ENCODE peak calls at places on chromosomes 13 and 19, in six cellular contexts. Y is tibial nerve, M is fibroblast of lung, E is transverse colon, R is AG04450, F is AG04449. N is an unnamed sample.

GRCh38 chr13:91247768-91248167 is 99.7 kb upstream of the MIR17HG start:
- DNase-seq in Y (no peak), E (no peak), M (no peak), R (no peak), F (no peak), N (no peak)

GRCh38 chr13:50612717-50613116 is 230.8 kb downstream of the DLEU7 start:
- DNase-seq in F (no peak), M (no peak), Y (no peak), R (no peak), E (no peak), N (no peak)

GRCh38 chr13:43785681-43786471 is 896 bp downstream of the ENOX1 start:
- DNase-seq in Y (peak), R (peak), F (no peak), E (peak), M (peak), N (no peak)

GRCh38 chr13:113086031-113086750 is 19.4 kb upstream of the F7 start:
- DNase-seq in R (no peak), F (no peak), Y (no peak), E (no peak), M (no peak), N (no peak)

GRCh38 chr19:14112051-14112808 is 5.3 kb downstream of the PRKACA start:
- DNase-seq in M (no peak), E (no peak), F (no peak), R (no peak), Y (no peak), N (no peak)

GRCh38 chr19:246551-246950 is 44.7 kb downstream of the PLPP2 start:
- DNase-seq in R (no peak), F (no peak), Y (no peak), M (no peak), E (peak), N (no peak)

GRCh38 chr13:24232474-24232873 is 72.0 kb downstream of the SPATA13 start:
- DNase-seq in M (no peak), E (no peak), Y (no peak), F (no peak), R (no peak), N (no peak)

GRCh38 chr19:12840091-12841079 is 2.1 kb downstream of the MAST1 start:
- DNase-seq in Y (no peak), F (no peak), E (peak), R (no peak), M (peak), N (no peak)

GRCh38 chr19:15860522-15860921 is 37.4 kb downstream of the CYP4F2 start:
- DNase-seq in F (no peak), Y (no peak), R (no peak), M (no peak), E (no peak), N (no peak)

GRCh38 chr19:2969104-2969504 is 8.3 kb upstream of the TLE6 start:
- DNase-seq in F (no peak), Y (no peak), M (peak), E (peak), R (no peak), N (no peak)

GRCh38 chr13:22061371-22061805 is 390.5 kb downstream of the FGF9 start:
- DNase-seq in Y (no peak), M (no peak), F (no peak), E (no peak), R (no peak), N (no peak)

GRCh38 chr13:22252281-22252830 is 581.5 kb downstream of the FGF9 start:
- DNase-seq in M (no peak), R (no peak), Y (no peak), E (no peak), F (no peak), N (peak)

GRCh38 chr13:64293923-64294322 is 2878.3 kb upstream of the PCDH20 start:
- DNase-seq in F (no peak), Y (no peak), R (no peak), E (no peak), M (peak), N (no peak)

GRCh38 chr13:21986602-21987001 is 315.7 kb downstream of the FGF9 start:
- DNase-seq in E (peak), F (no peak), R (no peak), M (no peak), Y (peak), N (no peak)

GRCh38 chr19:37114001-37114400 is 35.8 kb downstream of the ZNF420 start:
- DNase-seq in R (no peak), E (no peak), M (no peak), F (no peak), Y (no peak), N (no peak)
- TF ChIP-seq CTCF in R (peak), E (no peak), M (peak), F (no peak), Y (no peak), N (no peak)

GRCh38 chr13:62388515-62388914 is 972.9 kb upstream of the PCDH20 start:
- DNase-seq in F (no peak), Y (no peak), E (no peak), R (no peak), M (no peak), N (no peak)

DNA sequence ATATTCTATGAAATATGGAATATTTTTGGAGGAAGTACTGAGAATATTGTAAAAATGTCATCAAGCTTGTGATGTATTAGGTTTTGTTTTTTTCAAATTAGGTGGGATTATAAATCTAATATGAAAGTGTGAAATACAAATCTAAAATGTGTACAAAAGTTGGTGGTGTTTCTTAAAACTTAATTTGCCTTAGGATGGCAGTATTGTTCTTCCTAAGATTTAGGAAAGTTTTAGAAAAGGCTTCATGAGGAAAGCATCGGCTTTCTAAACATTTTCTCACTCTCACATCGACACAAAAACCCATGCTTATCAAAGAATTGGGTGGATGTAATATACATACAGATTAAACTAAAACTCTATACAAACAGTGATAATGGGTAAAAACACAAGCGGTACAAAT is 972.0 kb upstream of the PCDH20 start:
- DNase-seq in F (no peak), R (peak), Y (no peak), M (no peak), E (no peak), N (no peak)
- TF ChIP-seq CTCF in F (no peak), R (peak), Y (no peak), M (no peak), E (no peak), N (peak)

GRCh38 chr19:52967772-52968171 is 5.1 kb upstream of the ZNF816 start:
- DNase-seq in F (no peak), R (no peak), M (no peak), Y (no peak), E (no peak), N (no peak)

GRCh38 chr19:52961981-52962380 is 700 bp downstream of the ZNF816 start:
- DNase-seq in F (no peak), E (no peak), Y (no peak), R (no peak), M (no peak), N (no peak)

GRCh38 chr19:52962394-52963228 is at the start of gene ZNF816:
- DNase-seq in Y (peak), F (peak), R (peak), E (peak), M (peak), N (peak)

GRCh38 chr19:52959613-52960295 is 2.9 kb downstream of the ZNF816 start:
- DNase-seq in F (no peak), Y (no peak), R (no peak), M (no peak), E (no peak), N (no peak)

GRCh38 chr19:52963229-52963760 is 614 bp upstream of the ZNF816 start:
- DNase-seq in F (no peak), Y (no peak), R (no peak), E (peak), M (no peak), N (no peak)
- TF ChIP-seq CTCF in F (no peak), Y (no peak), R (no peak), E (no peak), M (no peak), N (no peak)

DNA sequence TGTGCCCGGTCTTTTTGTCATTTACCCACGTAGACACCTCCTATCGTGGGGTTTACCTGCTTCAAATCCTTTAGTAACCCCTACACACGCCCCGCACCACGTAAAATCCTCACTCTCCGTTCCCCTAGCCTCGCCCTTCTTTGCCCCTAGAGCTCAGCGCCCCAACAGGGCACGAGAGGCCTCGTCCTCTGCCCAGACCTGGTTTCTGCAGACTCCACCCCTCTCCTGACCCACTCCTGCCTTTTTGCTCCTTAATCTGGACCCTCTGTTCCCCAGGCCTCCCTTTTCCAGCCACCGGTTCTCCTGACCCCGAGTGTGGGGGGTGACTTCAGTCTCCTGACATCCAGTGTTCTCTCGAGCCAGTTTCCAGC is 427 bp downstream of the ZNF528 start:
- DNase-seq in E (peak), Y (no peak), M (peak), R (no peak), F (no peak), N (no peak)
- TF ChIP-seq CTCF in E (no peak), Y (no peak), M (no peak), R (no peak), F (no peak), N (no peak)

GRCh38 chr13:41054919-41055619 is 6.2 kb upstream of the WBP4 start:
- DNase-seq in R (no peak), Y (no peak), E (no peak), F (no peak), M (no peak), N (no peak)
- TF ChIP-seq CTCF in R (peak), Y (no peak), E (no peak), F (peak), M (peak), N (peak)

GRCh38 chr19:55096061-55096701 is 20.5 kb downstream of the EPS8L1 start:
- DNase-seq in R (no peak), M (no peak), F (no peak), E (no peak), Y (no peak), N (no peak)
- TF ChIP-seq CTCF in R (no peak), M (no peak), F (no peak), E (no peak), Y (no peak), N (no peak)

DNA sequence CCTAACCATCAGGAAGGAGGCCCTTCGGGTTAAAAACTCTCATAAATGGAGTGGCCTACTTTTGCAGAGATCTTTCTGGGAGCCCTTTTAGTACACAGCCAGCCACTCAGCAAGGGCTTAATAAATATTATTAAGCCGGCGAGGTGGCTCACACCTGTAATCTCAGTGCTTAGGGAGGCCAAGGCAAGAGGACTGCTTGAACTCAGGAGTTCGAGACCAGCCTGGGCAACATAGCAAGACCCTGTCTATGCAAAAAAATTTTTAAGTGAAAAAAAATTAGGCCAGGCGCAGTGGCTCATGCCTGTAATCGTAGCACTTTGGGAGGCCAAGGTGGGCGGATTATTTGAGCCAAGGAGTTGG is 810 bp upstream of the KANK2 start:
- DNase-seq in E (no peak), F (no peak), Y (no peak), R (no peak), M (no peak), N (no peak)
- TF ChIP-seq CTCF in E (no peak), F (no peak), Y (no peak), R (no peak), M (no peak), N (no peak)

N was measured in D721Med.